ENCODE peak calls at places on chromosomes 5 and 9, in ten cellular contexts. One of them, this sample, is unnamed.

GRCh38 chr5:14561741-14562140 is 19.9 kb upstream of the OTULINL start:
- DNase-seq in cardiac muscle cell: no peak
- DNase-seq in tibial nerve: no peak
- DNase-seq in endodermal cell: no peak
- DNase-seq in CD8-positive, alpha-beta T cell: no peak
- DNase-seq in CD4-positive, alpha-beta memory T cell: no peak
- DNase-seq in CD8-positive, alpha-beta memory T cell: no peak
- DNase-seq in GM12878: no peak
- DNase-seq in uterus: no peak
- DNase-seq in fibroblast of pulmonary artery: no peak
- DNase-seq in this sample: no peak

GRCh38 chr9:4196886-4197285 is 103.0 kb downstream of the GLIS3 start:
- DNase-seq in fibroblast of pulmonary artery: peak
- DNase-seq in cardiac muscle cell: no peak
- DNase-seq in CD8-positive, alpha-beta memory T cell: no peak
- DNase-seq in CD4-positive, alpha-beta memory T cell: no peak
- DNase-seq in tibial nerve: no peak
- DNase-seq in GM12878: no peak
- DNase-seq in CD8-positive, alpha-beta T cell: no peak
- DNase-seq in endodermal cell: peak
- DNase-seq in uterus: no peak
- DNase-seq in this sample: no peak

GRCh38 chr5:178398856-178399722 is 166.5 kb upstream of the PHYKPL start:
- DNase-seq in CD8-positive, alpha-beta memory T cell: no peak
- DNase-seq in CD8-positive, alpha-beta T cell: no peak
- DNase-seq in GM12878: no peak
- DNase-seq in cardiac muscle cell: no peak
- DNase-seq in tibial nerve: no peak
- DNase-seq in fibroblast of pulmonary artery: no peak
- DNase-seq in CD4-positive, alpha-beta memory T cell: no peak
- DNase-seq in uterus: no peak
- DNase-seq in endodermal cell: no peak
- DNase-seq in this sample: no peak

GRCh38 chr9:37011530-37011929 is 22.5 kb downstream of the PAX5 start:
- DNase-seq in endodermal cell: no peak
- DNase-seq in GM12878: no peak
- DNase-seq in CD8-positive, alpha-beta memory T cell: no peak
- DNase-seq in cardiac muscle cell: no peak
- DNase-seq in uterus: no peak
- DNase-seq in tibial nerve: no peak
- DNase-seq in CD4-positive, alpha-beta memory T cell: no peak
- DNase-seq in fibroblast of pulmonary artery: no peak
- DNase-seq in CD8-positive, alpha-beta T cell: no peak
- DNase-seq in this sample: no peak

GRCh38 chr5:55982957-55983381 is 11.8 kb downstream of the IL6ST start:
- DNase-seq in endodermal cell: no peak
- DNase-seq in uterus: no peak
- DNase-seq in CD8-positive, alpha-beta T cell: no peak
- DNase-seq in fibroblast of pulmonary artery: peak
- DNase-seq in CD4-positive, alpha-beta memory T cell: peak
- DNase-seq in GM12878: no peak
- DNase-seq in tibial nerve: no peak
- DNase-seq in cardiac muscle cell: no peak
- DNase-seq in CD8-positive, alpha-beta memory T cell: no peak
- DNase-seq in this sample: no peak

GRCh38 chr5:63958654-63959053 is 3.6 kb downstream of the HTR1A start:
- DNase-seq in tibial nerve: no peak
- DNase-seq in endodermal cell: no peak
- DNase-seq in CD8-positive, alpha-beta memory T cell: no peak
- DNase-seq in GM12878: no peak
- DNase-seq in fibroblast of pulmonary artery: no peak
- DNase-seq in CD4-positive, alpha-beta memory T cell: no peak
- DNase-seq in CD8-positive, alpha-beta T cell: no peak
- DNase-seq in uterus: no peak
- DNase-seq in cardiac muscle cell: no peak
- DNase-seq in this sample: no peak

GRCh38 chr9:122719218-122719617 is 4.6 kb upstream of the OR1L4 start:
- DNase-seq in cardiac muscle cell: no peak
- DNase-seq in uterus: no peak
- DNase-seq in tibial nerve: no peak
- DNase-seq in endodermal cell: no peak
- DNase-seq in CD4-positive, alpha-beta memory T cell: no peak
- DNase-seq in fibroblast of pulmonary artery: no peak
- DNase-seq in CD8-positive, alpha-beta memory T cell: no peak
- DNase-seq in GM12878: no peak
- DNase-seq in CD8-positive, alpha-beta T cell: no peak
- DNase-seq in this sample: no peak

GRCh38 chr9:127960410-127961165 is 20.2 kb downstream of the EEIG1 start:
- DNase-seq in GM12878: no peak
- DNase-seq in tibial nerve: no peak
- DNase-seq in CD8-positive, alpha-beta memory T cell: no peak
- DNase-seq in CD4-positive, alpha-beta memory T cell: no peak
- DNase-seq in cardiac muscle cell: no peak
- DNase-seq in endodermal cell: no peak
- DNase-seq in CD8-positive, alpha-beta T cell: no peak
- DNase-seq in fibroblast of pulmonary artery: no peak
- DNase-seq in uterus: no peak
- DNase-seq in this sample: no peak

GRCh38 chr5:81164936-81165335 is 68.2 kb upstream of the CKMT2 start:
- DNase-seq in cardiac muscle cell: no peak
- DNase-seq in GM12878: no peak
- DNase-seq in fibroblast of pulmonary artery: peak
- DNase-seq in uterus: no peak
- DNase-seq in tibial nerve: peak
- DNase-seq in CD4-positive, alpha-beta memory T cell: no peak
- DNase-seq in CD8-positive, alpha-beta T cell: no peak
- DNase-seq in endodermal cell: no peak
- DNase-seq in CD8-positive, alpha-beta memory T cell: no peak
- DNase-seq in this sample: no peak

GRCh38 chr5:108900668-108901067 is 153.0 kb downstream of the FER start:
- DNase-seq in uterus: no peak
- DNase-seq in tibial nerve: no peak
- DNase-seq in CD8-positive, alpha-beta memory T cell: no peak
- DNase-seq in fibroblast of pulmonary artery: no peak
- DNase-seq in endodermal cell: no peak
- DNase-seq in CD4-positive, alpha-beta memory T cell: no peak
- DNase-seq in CD8-positive, alpha-beta T cell: no peak
- DNase-seq in GM12878: no peak
- DNase-seq in cardiac muscle cell: no peak
- DNase-seq in this sample: no peak

GRCh38 chr5:133841831-133842750 is 126.3 kb downstream of the C5orf15 start:
- DNase-seq in CD8-positive, alpha-beta T cell: no peak
- DNase-seq in cardiac muscle cell: no peak
- DNase-seq in endodermal cell: no peak
- DNase-seq in uterus: no peak
- DNase-seq in tibial nerve: no peak
- DNase-seq in CD8-positive, alpha-beta memory T cell: no peak
- DNase-seq in GM12878: no peak
- DNase-seq in fibroblast of pulmonary artery: no peak
- DNase-seq in CD4-positive, alpha-beta memory T cell: no peak
- DNase-seq in this sample: no peak

GRCh38 chr5:4540375-4541173 is 599.6 kb upstream of the ADAMTS16 start:
- DNase-seq in endodermal cell: no peak
- DNase-seq in tibial nerve: no peak
- DNase-seq in uterus: no peak
- DNase-seq in cardiac muscle cell: no peak
- DNase-seq in GM12878: no peak
- DNase-seq in CD4-positive, alpha-beta memory T cell: no peak
- DNase-seq in fibroblast of pulmonary artery: no peak
- DNase-seq in CD8-positive, alpha-beta memory T cell: no peak
- DNase-seq in CD8-positive, alpha-beta T cell: no peak
- DNase-seq in this sample: no peak

GRCh38 chr5:4537489-4537888 is 602.6 kb upstream of the ADAMTS16 start:
- DNase-seq in cardiac muscle cell: no peak
- DNase-seq in tibial nerve: no peak
- DNase-seq in fibroblast of pulmonary artery: no peak
- DNase-seq in CD8-positive, alpha-beta T cell: no peak
- DNase-seq in GM12878: no peak
- DNase-seq in endodermal cell: no peak
- DNase-seq in uterus: no peak
- DNase-seq in CD4-positive, alpha-beta memory T cell: no peak
- DNase-seq in CD8-positive, alpha-beta memory T cell: no peak
- DNase-seq in this sample: no peak

GRCh38 chr5:4542145-4542778 is 597.9 kb upstream of the ADAMTS16 start:
- DNase-seq in CD8-positive, alpha-beta T cell: no peak
- DNase-seq in GM12878: no peak
- DNase-seq in CD4-positive, alpha-beta memory T cell: no peak
- DNase-seq in uterus: no peak
- DNase-seq in tibial nerve: no peak
- DNase-seq in CD8-positive, alpha-beta memory T cell: no peak
- DNase-seq in endodermal cell: no peak
- DNase-seq in fibroblast of pulmonary artery: no peak
- DNase-seq in cardiac muscle cell: no peak
- DNase-seq in this sample: no peak

GRCh38 chr5:4544049-4544675 is 596.0 kb upstream of the ADAMTS16 start:
- DNase-seq in CD4-positive, alpha-beta memory T cell: no peak
- DNase-seq in fibroblast of pulmonary artery: no peak
- DNase-seq in GM12878: no peak
- DNase-seq in cardiac muscle cell: peak
- DNase-seq in CD8-positive, alpha-beta memory T cell: no peak
- DNase-seq in CD8-positive, alpha-beta T cell: no peak
- DNase-seq in endodermal cell: peak
- DNase-seq in tibial nerve: no peak
- DNase-seq in uterus: no peak
- DNase-seq in this sample: no peak

GRCh38 chr5:4541334-4541733 is 598.8 kb upstream of the ADAMTS16 start:
- DNase-seq in uterus: no peak
- DNase-seq in CD8-positive, alpha-beta T cell: no peak
- DNase-seq in endodermal cell: no peak
- DNase-seq in tibial nerve: no peak
- DNase-seq in cardiac muscle cell: no peak
- DNase-seq in CD4-positive, alpha-beta memory T cell: no peak
- DNase-seq in GM12878: no peak
- DNase-seq in CD8-positive, alpha-beta memory T cell: no peak
- DNase-seq in fibroblast of pulmonary artery: no peak
- DNase-seq in this sample: no peak
- H3K4me3 ChIP-seq in uterus: no peak
- H3K4me3 ChIP-seq in CD8-positive, alpha-beta T cell: no peak
- H3K4me3 ChIP-seq in endodermal cell: no peak
- H3K4me3 ChIP-seq in tibial nerve: no peak
- H3K4me3 ChIP-seq in cardiac muscle cell: no peak
- H3K4me3 ChIP-seq in CD4-positive, alpha-beta memory T cell: no peak
- H3K4me3 ChIP-seq in GM12878: no peak
- H3K4me3 ChIP-seq in CD8-positive, alpha-beta memory T cell: no peak
- H3K4me3 ChIP-seq in fibroblast of pulmonary artery: no peak
- H3K4me3 ChIP-seq in this sample: no peak

GRCh38 chr5:181054871-181055494 is 14.9 kb downstream of the BTNL9 start:
- DNase-seq in fibroblast of pulmonary artery: no peak
- DNase-seq in CD4-positive, alpha-beta memory T cell: no peak
- DNase-seq in CD8-positive, alpha-beta memory T cell: no peak
- DNase-seq in CD8-positive, alpha-beta T cell: no peak
- DNase-seq in cardiac muscle cell: no peak
- DNase-seq in tibial nerve: no peak
- DNase-seq in uterus: no peak
- DNase-seq in endodermal cell: peak
- DNase-seq in GM12878: no peak
- DNase-seq in this sample: no peak
- H3K4me3 ChIP-seq in fibroblast of pulmonary artery: no peak
- H3K4me3 ChIP-seq in CD4-positive, alpha-beta memory T cell: no peak
- H3K4me3 ChIP-seq in CD8-positive, alpha-beta memory T cell: no peak
- H3K4me3 ChIP-seq in CD8-positive, alpha-beta T cell: no peak
- H3K4me3 ChIP-seq in cardiac muscle cell: no peak
- H3K4me3 ChIP-seq in tibial nerve: no peak
- H3K4me3 ChIP-seq in uterus: no peak
- H3K4me3 ChIP-seq in endodermal cell: no peak
- H3K4me3 ChIP-seq in GM12878: no peak
- H3K4me3 ChIP-seq in this sample: no peak

DNA sequence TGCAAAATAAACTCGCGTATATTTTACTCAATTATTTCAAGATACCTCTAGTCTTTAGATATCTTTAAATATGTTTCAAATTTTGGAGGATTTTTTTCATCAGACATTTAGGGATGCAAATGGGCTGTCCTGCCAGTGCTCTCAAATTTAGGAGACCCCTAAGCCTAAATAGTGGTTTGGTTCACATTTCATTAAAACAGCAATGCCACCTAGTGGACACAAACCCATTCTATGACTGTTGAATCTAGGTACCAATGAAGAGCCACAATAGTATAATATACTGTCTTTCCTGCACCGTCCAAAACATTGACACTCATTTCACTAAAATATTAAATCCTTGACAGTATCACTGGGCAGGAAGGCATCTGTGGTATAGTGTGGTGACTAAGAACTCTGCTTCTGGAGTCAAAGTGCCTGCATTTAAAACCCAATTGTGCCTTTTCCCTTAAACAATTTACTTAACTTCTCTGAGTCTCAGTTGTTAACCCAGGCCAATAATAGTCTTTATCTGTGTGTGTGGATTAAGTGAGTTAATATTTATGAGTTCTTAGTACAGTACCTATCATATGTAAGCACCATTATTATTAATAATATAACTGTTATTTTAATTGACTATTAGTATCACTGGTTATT is 148.0 kb downstream of the RORB start:
- DNase-seq in cardiac muscle cell: peak
- DNase-seq in uterus: no peak
- DNase-seq in endodermal cell: no peak
- DNase-seq in CD8-positive, alpha-beta T cell: no peak
- DNase-seq in CD4-positive, alpha-beta memory T cell: no peak
- DNase-seq in CD8-positive, alpha-beta memory T cell: no peak
- DNase-seq in tibial nerve: peak
- DNase-seq in GM12878: no peak
- DNase-seq in fibroblast of pulmonary artery: peak
- DNase-seq in this sample: no peak
- H3K4me3 ChIP-seq in cardiac muscle cell: no peak
- H3K4me3 ChIP-seq in uterus: no peak
- H3K4me3 ChIP-seq in endodermal cell: no peak
- H3K4me3 ChIP-seq in CD8-positive, alpha-beta T cell: no peak
- H3K4me3 ChIP-seq in CD4-positive, alpha-beta memory T cell: no peak
- H3K4me3 ChIP-seq in CD8-positive, alpha-beta memory T cell: no peak
- H3K4me3 ChIP-seq in tibial nerve: no peak
- H3K4me3 ChIP-seq in GM12878: no peak
- H3K4me3 ChIP-seq in fibroblast of pulmonary artery: no peak
- H3K4me3 ChIP-seq in this sample: no peak

GRCh38 chr9:75658301-75658919 is 232.1 kb upstream of the PCSK5 start:
- DNase-seq in CD8-positive, alpha-beta memory T cell: no peak
- DNase-seq in cardiac muscle cell: no peak
- DNase-seq in tibial nerve: no peak
- DNase-seq in endodermal cell: no peak
- DNase-seq in CD8-positive, alpha-beta T cell: no peak
- DNase-seq in uterus: no peak
- DNase-seq in CD4-positive, alpha-beta memory T cell: no peak
- DNase-seq in GM12878: no peak
- DNase-seq in fibroblast of pulmonary artery: no peak
- DNase-seq in this sample: no peak
- H3K4me3 ChIP-seq in CD8-positive, alpha-beta memory T cell: no peak
- H3K4me3 ChIP-seq in cardiac muscle cell: no peak
- H3K4me3 ChIP-seq in tibial nerve: no peak
- H3K4me3 ChIP-seq in endodermal cell: no peak
- H3K4me3 ChIP-seq in CD8-positive, alpha-beta T cell: no peak
- H3K4me3 ChIP-seq in uterus: no peak
- H3K4me3 ChIP-seq in CD4-positive, alpha-beta memory T cell: no peak
- H3K4me3 ChIP-seq in GM12878: no peak
- H3K4me3 ChIP-seq in fibroblast of pulmonary artery: no peak
- H3K4me3 ChIP-seq in this sample: no peak